ENCODE peak calls at places on chromosomes 4 and X, in four cellular contexts. Q is activated T-cell treated with anti-CD3 and anti-CD28 coated beads, Interleukin-2, amount 50 U/mL, for 72 hours; O is H7; F is psoas muscle. V is an unnamed sample.

GRCh38 chrX:136046295-136046894 is 61.2 kb downstream of the SLC9A6 start:
- DNase-seq in Q (no peak), O (no peak), F (no peak), V (no peak)

GRCh38 chr4:18882468-18882867 is 860.9 kb upstream of the LCORL start:
- DNase-seq in Q (no peak), O (no peak), F (no peak), V (no peak)

GRCh38 chr4:32025840-32026459 is 1305.8 kb downstream of the PCDH7 start:
- DNase-seq in Q (no peak), O (no peak), F (no peak), V (no peak)

GRCh38 chr4:16573181-16573580 is 325.3 kb downstream of the LDB2 start:
- DNase-seq in Q (no peak), O (no peak), F (no peak), V (no peak)

GRCh38 chr4:76803522-76803921 is 94.4 kb downstream of the SOWAHB start:
- DNase-seq in Q (no peak), O (no peak), F (no peak), V (no peak)

GRCh38 chrX:115183980-115184379 is 5.2 kb upstream of the RBMXL3 start:
- DNase-seq in Q (no peak), O (no peak), F (no peak), V (no peak)

GRCh38 chr4:81757706-81758105 is 286.0 kb upstream of the RASGEF1B start:
- DNase-seq in Q (no peak), O (peak), F (no peak), V (no peak)

GRCh38 chrX:124229374-124229773 is 103.1 kb upstream of the TEX13D start:
- DNase-seq in Q (no peak), O (no peak), F (no peak), V (no peak)